ENCODE peak calls at places on chromosome 4, in four cellular contexts. C is A549, H is BE2C, E is spleen. K is an unnamed sample.

GRCh38 chr4:74931386-74931785 is 1.5 kb upstream of the PARM1 start:
- DNase-seq in C (no peak), H (peak), E (no peak), K (no peak)

GRCh38 chr4:183182873-183183725 is 84.0 kb downstream of the WWC2 start:
- DNase-seq in C (peak), H (no peak), E (no peak), K (no peak)

GRCh38 chr4:120873554-120873953 is 49.0 kb downstream of the PRDM5 start:
- DNase-seq in C (no peak), H (no peak), E (no peak), K (no peak)

GRCh38 chr4:182897601-182898478 is 19.3 kb downstream of the DCTD start:
- DNase-seq in C (no peak), H (no peak), E (no peak), K (no peak)

GRCh38 chr4:79015406-79015805 is 76.2 kb upstream of the PAQR3 start:
- DNase-seq in C (no peak), H (no peak), E (no peak), K (no peak)

GRCh38 chr4:20358110-20358509 is 106.4 kb downstream of the SLIT2 start:
- DNase-seq in C (no peak), H (no peak), E (no peak), K (no peak)

GRCh38 chr4:79210636-79211049 is 115.2 kb downstream of the NAA11 start:
- DNase-seq in C (no peak), H (no peak), E (no peak), K (no peak)

GRCh38 chr4:79597266-79597665 is 189.2 kb upstream of the GK2 start:
- DNase-seq in C (no peak), H (peak), E (no peak), K (no peak)

GRCh38 chr4:101356928-101357327 is 9.6 kb upstream of the PPP3CA start:
- DNase-seq in C (peak), H (no peak), E (no peak), K (no peak)

GRCh38 chr4:183747931-183748664 is 89.0 kb downstream of the TRAPPC11 start:
- DNase-seq in C (no peak), H (peak), E (no peak), K (no peak)

GRCh38 chr4:120858776-120859175 is 63.8 kb downstream of the PRDM5 start:
- DNase-seq in C (no peak), H (no peak), E (no peak), K (no peak)

GRCh38 chr4:113292371-113293042 is 243.1 kb downstream of the ANK2 start:
- DNase-seq in C (no peak), H (no peak), E (no peak), K (no peak)

GRCh38 chr4:148405161-148405893 is 36.9 kb downstream of the NR3C2 start:
- DNase-seq in C (no peak), H (no peak), E (no peak), K (no peak)

GRCh38 chr4:109973529-109973905 is 60.8 kb downstream of the EGF start:
- DNase-seq in C (no peak), H (no peak), E (no peak), K (no peak)

GRCh38 chr4:183876268-183876934 is 28.7 kb upstream of the STOX2 start:
- DNase-seq in C (peak), H (peak), E (no peak), K (peak)

GRCh38 chr4:107757860-107758476 is 37.9 kb upstream of the PAPSS1 start:
- DNase-seq in C (peak), H (no peak), E (no peak), K (no peak)

GRCh38 chr4:5812506-5813229 is 80.2 kb downstream of the CRMP1 start:
- DNase-seq in C (peak), H (peak), E (peak), K (no peak)

GRCh38 chr4:32858971-32859370 is 2138.8 kb downstream of the PCDH7 start:
- DNase-seq in C (peak), H (no peak), E (no peak), K (no peak)

GRCh38 chr4:92163348-92163747 is 140.4 kb upstream of the GRID2 start:
- DNase-seq in C (peak), H (no peak), E (no peak), K (no peak)

GRCh38 chr4:4541661-4542570 is at the start of gene STX18:
- DNase-seq in C (peak), H (peak), E (peak), K (peak)

GRCh38 chr4:150960818-150961217 is 54.3 kb downstream of the LRBA start:
- DNase-seq in C (peak), H (peak), E (no peak), K (no peak)

GRCh38 chr4:117134386-117134785 is 49.0 kb upstream of the TRAM1L1 start:
- DNase-seq in C (peak), H (peak), E (no peak), K (no peak)

GRCh38 chr4:2925496-2925895 is 37.7 kb downstream of the NOP14 start:
- DNase-seq in C (no peak), H (no peak), E (peak), K (no peak)

GRCh38 chr4:7377223-7377865 is 57.4 kb downstream of the PSAPL1 start:
- DNase-seq in C (no peak), H (no peak), E (no peak), K (no peak)

GRCh38 chr4:7374571-7374970 is 60.2 kb downstream of the PSAPL1 start:
- DNase-seq in C (no peak), H (no peak), E (no peak), K (no peak)

GRCh38 chr4:7372673-7373072 is 62.1 kb downstream of the PSAPL1 start:
- DNase-seq in C (no peak), H (no peak), E (no peak), K (no peak)

GRCh38 chr4:7379161-7379560 is 55.6 kb downstream of the PSAPL1 start:
- DNase-seq in C (no peak), H (no peak), E (peak), K (no peak)

GRCh38 chr4:7375427-7375826 is 59.3 kb downstream of the PSAPL1 start:
- DNase-seq in C (no peak), H (no peak), E (no peak), K (no peak)
- TF ChIP-seq CTCF in C (no peak), H (no peak), E (no peak), K (no peak)

GRCh38 chr4:186936496-186937375 is 213.1 kb upstream of the FAT1 start:
- DNase-seq in C (peak), H (no peak), E (no peak), K (no peak)
- TF ChIP-seq CTCF in C (peak), H (no peak), E (no peak), K (no peak)

GRCh38 chr4:185835336-185835735 is 23.3 kb upstream of the SORBS2 start:
- DNase-seq in C (no peak), H (no peak), E (no peak), K (no peak)

GRCh38 chr4:185831125-185831815 is 19.3 kb upstream of the SORBS2 start:
- DNase-seq in C (no peak), H (no peak), E (no peak), K (no peak)

GRCh38 chr4:185834088-185834487 is 22.1 kb upstream of the SORBS2 start:
- DNase-seq in C (no peak), H (no peak), E (no peak), K (no peak)

GRCh38 chr4:185834778-185835177 is 22.8 kb upstream of the SORBS2 start:
- DNase-seq in C (no peak), H (no peak), E (no peak), K (no peak)

GRCh38 chr4:185833055-185833598 is 21.1 kb upstream of the SORBS2 start:
- DNase-seq in C (peak), H (no peak), E (no peak), K (no peak)
- TF ChIP-seq CTCF in C (no peak), H (no peak), E (no peak), K (no peak)

DNA sequence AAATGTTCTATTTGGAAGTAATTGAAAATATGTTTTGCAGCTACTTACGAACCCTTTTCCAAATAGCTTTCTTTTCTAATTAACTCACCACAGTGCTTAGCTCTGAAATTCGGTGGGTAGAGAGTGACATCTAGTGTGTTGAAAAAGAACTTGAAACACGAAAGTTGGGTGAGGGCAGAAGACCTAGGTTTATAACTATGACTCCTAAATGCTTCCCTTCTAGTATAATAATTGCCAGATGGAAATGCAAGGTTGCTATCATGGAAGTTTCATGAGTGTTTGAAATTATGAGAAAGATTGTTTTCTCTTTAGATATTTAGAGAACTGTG is 77.2 kb upstream of the NOCT start:
- DNase-seq in C (peak), H (no peak), E (no peak), K (no peak)
- TF ChIP-seq CTCF in C (peak), H (peak), E (no peak), K (peak)

GRCh38 chr4:124526321-124526720 is 186.2 kb downstream of the ANKRD50 start:
- DNase-seq in C (no peak), H (no peak), E (no peak), K (no peak)
- TF ChIP-seq CTCF in C (no peak), H (no peak), E (no peak), K (no peak)

GRCh38 chr4:130812117-130812765 is 1716.3 kb downstream of the C4orf33 start:
- DNase-seq in C (no peak), H (no peak), E (no peak), K (no peak)

GRCh38 chr4:130808492-130808891 is 1712.5 kb downstream of the C4orf33 start:
- DNase-seq in C (peak), H (no peak), E (no peak), K (no peak)
- TF ChIP-seq CTCF in C (peak), H (peak), E (no peak), K (peak)

GRCh38 chr4:155428128-155428527 is 51.4 kb upstream of the MAP9 start:
- DNase-seq in C (no peak), H (peak), E (no peak), K (no peak)
- TF ChIP-seq CTCF in C (no peak), H (no peak), E (no peak), K (no peak)

GRCh38 chr4:157226035-157226434 is 5.5 kb downstream of the GRIA2 start:
- DNase-seq in C (no peak), H (no peak), E (no peak), K (no peak)
- TF ChIP-seq CTCF in C (no peak), H (no peak), E (no peak), K (no peak)

DNA sequence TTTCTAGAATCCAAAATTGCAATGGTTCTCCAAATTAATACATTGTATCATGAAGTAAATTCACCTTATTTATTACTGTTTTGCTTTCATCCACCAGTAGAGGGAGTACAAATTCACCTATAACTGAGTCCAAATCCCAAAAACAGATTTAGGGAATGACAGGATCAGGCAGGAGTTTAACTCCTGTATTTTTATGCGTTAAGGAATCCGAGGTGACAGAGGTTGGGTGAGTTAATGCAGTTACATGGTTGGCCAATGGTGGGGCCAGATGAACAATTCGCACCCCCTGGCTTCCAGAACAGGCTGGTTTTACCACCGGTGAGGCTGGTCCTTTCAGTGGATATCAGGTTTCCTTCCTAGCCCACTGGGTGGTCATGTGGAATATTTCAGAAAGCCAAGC is 82.4 kb downstream of the MTNR1A start:
- DNase-seq in C (peak), H (no peak), E (no peak), K (no peak)
- TF ChIP-seq CTCF in C (peak), H (peak), E (no peak), K (peak)

DNA sequence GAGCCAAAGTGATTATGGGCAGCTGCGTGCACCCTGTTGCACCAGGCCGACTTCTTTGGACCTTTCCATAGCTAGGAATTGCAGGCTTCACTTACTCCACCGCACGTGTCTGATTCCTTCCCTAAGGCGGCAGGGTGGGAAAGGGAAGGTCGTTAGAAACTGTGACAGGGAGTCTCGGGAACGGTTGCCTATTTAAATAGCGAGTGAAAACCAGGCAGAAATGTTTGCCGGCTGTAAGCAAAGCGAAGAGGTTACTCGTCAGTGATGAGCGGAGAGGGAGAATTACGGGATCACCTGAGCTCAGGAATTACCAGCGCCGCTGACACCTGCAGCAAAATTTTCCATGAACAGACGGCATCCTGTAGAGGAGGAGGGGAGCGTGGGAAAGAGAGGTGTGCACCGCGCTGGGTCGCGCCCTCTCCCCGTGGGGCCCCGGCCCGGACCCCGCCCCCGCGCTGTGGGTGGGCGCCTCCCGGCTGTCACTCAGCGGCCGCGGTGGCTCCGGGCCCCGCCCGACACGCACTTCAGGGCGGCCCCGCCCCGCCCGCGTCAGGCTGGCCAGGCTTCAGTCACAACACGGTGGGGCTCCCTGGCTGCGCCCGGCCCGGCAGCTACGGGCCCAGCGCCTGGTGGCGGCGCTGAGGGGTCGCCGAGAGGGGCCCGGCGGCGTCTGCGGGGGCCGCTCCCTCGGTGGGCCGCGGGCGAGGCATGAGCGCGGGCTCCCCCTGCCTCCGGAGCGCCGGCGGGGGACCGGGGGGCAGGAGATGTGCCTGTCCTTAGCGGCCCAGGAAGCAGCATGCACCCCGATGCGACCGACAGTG is at the start of gene SNX25:
- DNase-seq in C (peak), H (peak), E (peak), K (peak)
- TF ChIP-seq CTCF in C (peak), H (no peak), E (peak), K (no peak)